ENCODE peak calls at places on chromosome 7, in six cellular contexts. One of them, this sample, is unnamed.

GRCh38 chr7:106068986-106069385 is 43.1 kb downstream of the SYPL1 start:
- DNase-seq in cardiac fibroblast: no peak
- DNase-seq in RCC 7860: no peak
- DNase-seq in anterior cingulate cortex: no peak
- DNase-seq in stimulated activated naive CD8-positive, alpha-beta T cell treated with anti-CD3 and anti-CD28 coated beads, Interleukin-15, Interleukin-2, amounts not matched to agents 100 U/mL and 50 U/mL, for 24 hours: no peak
- DNase-seq in neuronal stem cell: no peak
- DNase-seq in this sample: no peak

GRCh38 chr7:123712619-123713018 is 36.2 kb downstream of the WASL start:
- DNase-seq in cardiac fibroblast: peak
- DNase-seq in RCC 7860: peak
- DNase-seq in anterior cingulate cortex: no peak
- DNase-seq in stimulated activated naive CD8-positive, alpha-beta T cell treated with anti-CD3 and anti-CD28 coated beads, Interleukin-15, Interleukin-2, amounts not matched to agents 100 U/mL and 50 U/mL, for 24 hours: no peak
- DNase-seq in neuronal stem cell: no peak
- DNase-seq in this sample: no peak

GRCh38 chr7:43553999-43554398 is 28.9 kb upstream of the STK17A start:
- DNase-seq in cardiac fibroblast: peak
- DNase-seq in RCC 7860: no peak
- DNase-seq in anterior cingulate cortex: no peak
- DNase-seq in stimulated activated naive CD8-positive, alpha-beta T cell treated with anti-CD3 and anti-CD28 coated beads, Interleukin-15, Interleukin-2, amounts not matched to agents 100 U/mL and 50 U/mL, for 24 hours: no peak
- DNase-seq in neuronal stem cell: no peak
- DNase-seq in this sample: no peak

GRCh38 chr7:47619806-47620205 is 37.9 kb upstream of the TNS3 start:
- DNase-seq in cardiac fibroblast: no peak
- DNase-seq in RCC 7860: no peak
- DNase-seq in anterior cingulate cortex: no peak
- DNase-seq in stimulated activated naive CD8-positive, alpha-beta T cell treated with anti-CD3 and anti-CD28 coated beads, Interleukin-15, Interleukin-2, amounts not matched to agents 100 U/mL and 50 U/mL, for 24 hours: no peak
- DNase-seq in neuronal stem cell: no peak
- DNase-seq in this sample: no peak

GRCh38 chr7:107150375-107151073 is 18.3 kb upstream of the HBP1 start:
- DNase-seq in cardiac fibroblast: peak
- DNase-seq in RCC 7860: peak
- DNase-seq in anterior cingulate cortex: no peak
- DNase-seq in stimulated activated naive CD8-positive, alpha-beta T cell treated with anti-CD3 and anti-CD28 coated beads, Interleukin-15, Interleukin-2, amounts not matched to agents 100 U/mL and 50 U/mL, for 24 hours: peak
- DNase-seq in neuronal stem cell: peak
- DNase-seq in this sample: peak

GRCh38 chr7:20238754-20239324 is 21.7 kb upstream of the MACC1 start:
- DNase-seq in cardiac fibroblast: no peak
- DNase-seq in RCC 7860: no peak
- DNase-seq in anterior cingulate cortex: no peak
- DNase-seq in stimulated activated naive CD8-positive, alpha-beta T cell treated with anti-CD3 and anti-CD28 coated beads, Interleukin-15, Interleukin-2, amounts not matched to agents 100 U/mL and 50 U/mL, for 24 hours: peak
- DNase-seq in neuronal stem cell: no peak
- DNase-seq in this sample: no peak

GRCh38 chr7:103797647-103798307 is 191.7 kb downstream of the RELN start:
- DNase-seq in cardiac fibroblast: no peak
- DNase-seq in RCC 7860: no peak
- DNase-seq in anterior cingulate cortex: no peak
- DNase-seq in stimulated activated naive CD8-positive, alpha-beta T cell treated with anti-CD3 and anti-CD28 coated beads, Interleukin-15, Interleukin-2, amounts not matched to agents 100 U/mL and 50 U/mL, for 24 hours: no peak
- DNase-seq in neuronal stem cell: no peak
- DNase-seq in this sample: no peak

GRCh38 chr7:137932881-137933269 is 69.0 kb downstream of the CREB3L2 start:
- DNase-seq in cardiac fibroblast: peak
- DNase-seq in RCC 7860: peak
- DNase-seq in anterior cingulate cortex: no peak
- DNase-seq in stimulated activated naive CD8-positive, alpha-beta T cell treated with anti-CD3 and anti-CD28 coated beads, Interleukin-15, Interleukin-2, amounts not matched to agents 100 U/mL and 50 U/mL, for 24 hours: no peak
- DNase-seq in neuronal stem cell: no peak
- DNase-seq in this sample: no peak

GRCh38 chr7:73831656-73832579 is 1.1 kb downstream of the CLDN4 start:
- DNase-seq in cardiac fibroblast: no peak
- DNase-seq in RCC 7860: peak
- DNase-seq in anterior cingulate cortex: no peak
- DNase-seq in stimulated activated naive CD8-positive, alpha-beta T cell treated with anti-CD3 and anti-CD28 coated beads, Interleukin-15, Interleukin-2, amounts not matched to agents 100 U/mL and 50 U/mL, for 24 hours: no peak
- DNase-seq in neuronal stem cell: no peak
- DNase-seq in this sample: no peak

GRCh38 chr7:141348728-141349127 is 202.5 kb upstream of the AGK start:
- DNase-seq in cardiac fibroblast: no peak
- DNase-seq in RCC 7860: no peak
- DNase-seq in anterior cingulate cortex: no peak
- DNase-seq in stimulated activated naive CD8-positive, alpha-beta T cell treated with anti-CD3 and anti-CD28 coated beads, Interleukin-15, Interleukin-2, amounts not matched to agents 100 U/mL and 50 U/mL, for 24 hours: no peak
- DNase-seq in neuronal stem cell: no peak
- DNase-seq in this sample: no peak

GRCh38 chr7:39651262-39651661 is 27.9 kb downstream of the RALA start:
- DNase-seq in cardiac fibroblast: peak
- DNase-seq in RCC 7860: no peak
- DNase-seq in anterior cingulate cortex: no peak
- DNase-seq in stimulated activated naive CD8-positive, alpha-beta T cell treated with anti-CD3 and anti-CD28 coated beads, Interleukin-15, Interleukin-2, amounts not matched to agents 100 U/mL and 50 U/mL, for 24 hours: no peak
- DNase-seq in neuronal stem cell: no peak
- DNase-seq in this sample: no peak

GRCh38 chr7:87599336-87599735 is 1.3 kb downstream of the ABCB1 start:
- DNase-seq in cardiac fibroblast: no peak
- DNase-seq in RCC 7860: peak
- DNase-seq in anterior cingulate cortex: no peak
- DNase-seq in stimulated activated naive CD8-positive, alpha-beta T cell treated with anti-CD3 and anti-CD28 coated beads, Interleukin-15, Interleukin-2, amounts not matched to agents 100 U/mL and 50 U/mL, for 24 hours: peak
- DNase-seq in neuronal stem cell: no peak
- DNase-seq in this sample: no peak

GRCh38 chr7:25369794-25370193 is 141.5 kb upstream of the NPVF start:
- DNase-seq in cardiac fibroblast: no peak
- DNase-seq in RCC 7860: no peak
- DNase-seq in anterior cingulate cortex: no peak
- DNase-seq in stimulated activated naive CD8-positive, alpha-beta T cell treated with anti-CD3 and anti-CD28 coated beads, Interleukin-15, Interleukin-2, amounts not matched to agents 100 U/mL and 50 U/mL, for 24 hours: no peak
- DNase-seq in neuronal stem cell: no peak
- DNase-seq in this sample: no peak

GRCh38 chr7:48088559-48089414 is at the start of gene UPP1:
- DNase-seq in cardiac fibroblast: peak
- DNase-seq in RCC 7860: peak
- DNase-seq in anterior cingulate cortex: peak
- DNase-seq in stimulated activated naive CD8-positive, alpha-beta T cell treated with anti-CD3 and anti-CD28 coated beads, Interleukin-15, Interleukin-2, amounts not matched to agents 100 U/mL and 50 U/mL, for 24 hours: peak
- DNase-seq in neuronal stem cell: peak
- DNase-seq in this sample: peak

GRCh38 chr7:1915956-1916620 is 246.0 kb downstream of the ELFN1 start:
- DNase-seq in cardiac fibroblast: no peak
- DNase-seq in RCC 7860: no peak
- DNase-seq in anterior cingulate cortex: no peak
- DNase-seq in stimulated activated naive CD8-positive, alpha-beta T cell treated with anti-CD3 and anti-CD28 coated beads, Interleukin-15, Interleukin-2, amounts not matched to agents 100 U/mL and 50 U/mL, for 24 hours: no peak
- DNase-seq in neuronal stem cell: no peak
- DNase-seq in this sample: no peak

GRCh38 chr7:40978047-40978446 is 724.8 kb downstream of the INHBA start:
- DNase-seq in cardiac fibroblast: no peak
- DNase-seq in RCC 7860: no peak
- DNase-seq in anterior cingulate cortex: no peak
- DNase-seq in stimulated activated naive CD8-positive, alpha-beta T cell treated with anti-CD3 and anti-CD28 coated beads, Interleukin-15, Interleukin-2, amounts not matched to agents 100 U/mL and 50 U/mL, for 24 hours: no peak
- DNase-seq in neuronal stem cell: no peak
- DNase-seq in this sample: no peak

GRCh38 chr7:101536668-101537067 is 92.4 kb downstream of the MYL10 start:
- DNase-seq in cardiac fibroblast: no peak
- DNase-seq in RCC 7860: no peak
- DNase-seq in anterior cingulate cortex: no peak
- DNase-seq in stimulated activated naive CD8-positive, alpha-beta T cell treated with anti-CD3 and anti-CD28 coated beads, Interleukin-15, Interleukin-2, amounts not matched to agents 100 U/mL and 50 U/mL, for 24 hours: no peak
- DNase-seq in neuronal stem cell: no peak
- DNase-seq in this sample: no peak

GRCh38 chr7:23377134-23377533 is 78.0 kb downstream of the MALSU1 start:
- DNase-seq in cardiac fibroblast: peak
- DNase-seq in RCC 7860: peak
- DNase-seq in anterior cingulate cortex: no peak
- DNase-seq in stimulated activated naive CD8-positive, alpha-beta T cell treated with anti-CD3 and anti-CD28 coated beads, Interleukin-15, Interleukin-2, amounts not matched to agents 100 U/mL and 50 U/mL, for 24 hours: no peak
- DNase-seq in neuronal stem cell: no peak
- DNase-seq in this sample: no peak

GRCh38 chr7:149147072-149147729 is at the start of gene ZNF398:
- DNase-seq in cardiac fibroblast: peak
- DNase-seq in RCC 7860: peak
- DNase-seq in anterior cingulate cortex: peak
- DNase-seq in stimulated activated naive CD8-positive, alpha-beta T cell treated with anti-CD3 and anti-CD28 coated beads, Interleukin-15, Interleukin-2, amounts not matched to agents 100 U/mL and 50 U/mL, for 24 hours: peak
- DNase-seq in neuronal stem cell: peak
- DNase-seq in this sample: peak

GRCh38 chr7:131010029-131010705 is 276.2 kb upstream of the KLF14 start:
- DNase-seq in cardiac fibroblast: no peak
- DNase-seq in RCC 7860: no peak
- DNase-seq in anterior cingulate cortex: no peak
- DNase-seq in stimulated activated naive CD8-positive, alpha-beta T cell treated with anti-CD3 and anti-CD28 coated beads, Interleukin-15, Interleukin-2, amounts not matched to agents 100 U/mL and 50 U/mL, for 24 hours: no peak
- DNase-seq in neuronal stem cell: no peak
- DNase-seq in this sample: no peak

GRCh38 chr7:79548616-79549206 is 95.2 kb upstream of the MAGI2 start:
- DNase-seq in cardiac fibroblast: peak
- DNase-seq in RCC 7860: no peak
- DNase-seq in anterior cingulate cortex: no peak
- DNase-seq in stimulated activated naive CD8-positive, alpha-beta T cell treated with anti-CD3 and anti-CD28 coated beads, Interleukin-15, Interleukin-2, amounts not matched to agents 100 U/mL and 50 U/mL, for 24 hours: no peak
- DNase-seq in neuronal stem cell: no peak
- DNase-seq in this sample: peak

GRCh38 chr7:82446897-82447296 is 3.3 kb upstream of the CACNA2D1 start:
- DNase-seq in cardiac fibroblast: no peak
- DNase-seq in RCC 7860: no peak
- DNase-seq in anterior cingulate cortex: no peak
- DNase-seq in stimulated activated naive CD8-positive, alpha-beta T cell treated with anti-CD3 and anti-CD28 coated beads, Interleukin-15, Interleukin-2, amounts not matched to agents 100 U/mL and 50 U/mL, for 24 hours: no peak
- DNase-seq in neuronal stem cell: no peak
- DNase-seq in this sample: no peak

GRCh38 chr7:139080905-139081304 is 28.6 kb downstream of the ZC3HAV1 start:
- DNase-seq in cardiac fibroblast: no peak
- DNase-seq in RCC 7860: no peak
- DNase-seq in anterior cingulate cortex: no peak
- DNase-seq in stimulated activated naive CD8-positive, alpha-beta T cell treated with anti-CD3 and anti-CD28 coated beads, Interleukin-15, Interleukin-2, amounts not matched to agents 100 U/mL and 50 U/mL, for 24 hours: no peak
- DNase-seq in neuronal stem cell: no peak
- DNase-seq in this sample: no peak